ENCODE peak calls at places on chromosomes 11 and 22, in nine cellular contexts. E is activated CD4-positive, alpha-beta T cell treated with anti-CD3 and anti-CD28 coated beads, Interleukin-2, amount 50 U/mL, for 24 hours; H is neural progenitor cell; Y is NCI-H1105 treated with DMSO at 0.1 percent for 48 hours; Q is cerebellum; R is Karpas-422; J is activated naive CD4-positive, alpha-beta T cell; P is T-helper 2 cell treated with Interferon-gamma antibody and Interleukin-4, amounts not matched to agents 5 μg/mL and 100 μg/mL, for 36 hours; Z is endothelial cell. S is an unnamed sample.

GRCh38 chr11:17259519-17259918 is 17.0 kb upstream of the NUCB2 start:
- DNase-seq in E (no peak), J (no peak), Q (no peak), P (no peak), Z (no peak), Y (no peak), R (no peak), H (no peak), S (no peak)

GRCh38 chr11:96130061-96130460 is 206.2 kb upstream of the MTMR2 start:
- DNase-seq in H (no peak), P (no peak), J (no peak), Q (peak), Y (no peak), E (no peak), R (no peak), Z (no peak), S (no peak)

GRCh38 chr11:116366980-116367640 is 405.7 kb downstream of the BUD13 start:
- DNase-seq in Z (peak), E (no peak), Y (no peak), J (no peak), R (no peak), Q (no peak), H (peak), P (no peak), S (no peak)

GRCh38 chr11:78418584-78419211 is 1.1 kb upstream of the GAB2 start:
- DNase-seq in P (no peak), J (no peak), Y (no peak), Z (no peak), H (no peak), E (no peak), R (peak), Q (no peak), S (no peak)

GRCh38 chr11:116062526-116063171 is 558.4 kb upstream of the CADM1 start:
- DNase-seq in Y (peak), H (no peak), R (peak), P (no peak), Z (no peak), E (no peak), Q (no peak), J (no peak), S (no peak)

GRCh38 chr11:26827567-26828037 is 105.7 kb upstream of the SLC5A12 start:
- DNase-seq in J (no peak), Z (no peak), H (no peak), P (no peak), Y (no peak), E (no peak), R (no peak), Q (no peak), S (no peak)

GRCh38 chr11:1701041-1701807 is 4.2 kb downstream of the KRTAP5-6 start:
- DNase-seq in H (peak), Q (no peak), P (no peak), Z (no peak), E (no peak), Y (no peak), R (no peak), J (no peak), S (no peak)

GRCh38 chr22:37465721-37466120 is 20.5 kb downstream of the MFNG start:
- DNase-seq in P (no peak), R (no peak), Y (peak), Z (no peak), J (no peak), Q (no peak), H (no peak), E (no peak), S (no peak)

GRCh38 chr11:76653674-76654309 is 16.8 kb downstream of the LRRC32 start:
- DNase-seq in J (no peak), H (no peak), E (no peak), Z (no peak), R (no peak), Q (no peak), Y (no peak), P (no peak), S (no peak)

GRCh38 chr11:11349870-11350325 is 3.2 kb downstream of the CSNK2A3 start:
- DNase-seq in P (no peak), E (no peak), Z (no peak), H (no peak), R (no peak), J (no peak), Q (peak), Y (no peak), S (no peak)

GRCh38 chr11:62911137-62912130 is 9.7 kb downstream of the CHRM1 start:
- DNase-seq in P (no peak), J (no peak), Z (no peak), R (no peak), H (no peak), E (no peak), Q (no peak), Y (no peak), S (no peak)

GRCh38 chr11:78432058-78432515 is 14.5 kb upstream of the GAB2 start:
- DNase-seq in H (peak), Z (peak), Y (no peak), Q (no peak), P (no peak), E (no peak), J (no peak), R (no peak), S (no peak)

S was measured in germinal center.